ENCODE peak calls at places on chromosome 21, in five cellular contexts. Y is uterus, T is PC-9, X is mammary epithelial cell, K is psoas muscle. F is an unnamed sample.

GRCh38 chr21:34822957-34823356 is 154.2 kb downstream of the CLIC6 start:
- DNase-seq in Y (no peak), X (peak; percentile 66), K (no peak), T (no peak), F (no peak)

GRCh38 chr21:26965567-26966359 is 1.1 kb downstream of the ADAMTS5 start:
- DNase-seq in K (peak; percentile 79), Y (peak; percentile 80), X (peak; percentile 9), T (no peak), F (no peak)

GRCh38 chr21:33390479-33390878 is 12.7 kb upstream of the IFNGR2 start:
- DNase-seq in X (peak; percentile 84), T (no peak), Y (no peak), K (no peak), F (no peak)

GRCh38 chr21:32741336-32741735 is 13.5 kb upstream of the SYNJ1 start:
- DNase-seq in K (no peak), T (no peak), Y (no peak), X (no peak), F (no peak)

GRCh38 chr21:17139696-17140095 is 373.1 kb upstream of the CXADR start:
- DNase-seq in T (no peak), Y (no peak), X (peak; percentile 12), K (no peak), F (no peak)

GRCh38 chr21:33875026-33875695 is 40.4 kb downstream of the ATP5PO start:
- DNase-seq in X (no peak), T (no peak), K (peak; percentile 30), Y (no peak), F (no peak)

GRCh38 chr21:33754493-33754892 is 112.2 kb downstream of the ITSN1 start:
- DNase-seq in T (no peak), K (no peak), X (no peak), Y (no peak), F (no peak)

GRCh38 chr21:35368326-35368725 is 319.2 kb upstream of the RUNX1 start:
- DNase-seq in Y (no peak), K (no peak), X (peak; percentile 61), T (no peak), F (no peak)

GRCh38 chr21:31293986-31294385 is 50.1 kb downstream of the TIAM1 start:
- DNase-seq in Y (no peak), X (peak; percentile 74), T (peak; percentile 23), K (no peak), F (no peak)

DNA sequence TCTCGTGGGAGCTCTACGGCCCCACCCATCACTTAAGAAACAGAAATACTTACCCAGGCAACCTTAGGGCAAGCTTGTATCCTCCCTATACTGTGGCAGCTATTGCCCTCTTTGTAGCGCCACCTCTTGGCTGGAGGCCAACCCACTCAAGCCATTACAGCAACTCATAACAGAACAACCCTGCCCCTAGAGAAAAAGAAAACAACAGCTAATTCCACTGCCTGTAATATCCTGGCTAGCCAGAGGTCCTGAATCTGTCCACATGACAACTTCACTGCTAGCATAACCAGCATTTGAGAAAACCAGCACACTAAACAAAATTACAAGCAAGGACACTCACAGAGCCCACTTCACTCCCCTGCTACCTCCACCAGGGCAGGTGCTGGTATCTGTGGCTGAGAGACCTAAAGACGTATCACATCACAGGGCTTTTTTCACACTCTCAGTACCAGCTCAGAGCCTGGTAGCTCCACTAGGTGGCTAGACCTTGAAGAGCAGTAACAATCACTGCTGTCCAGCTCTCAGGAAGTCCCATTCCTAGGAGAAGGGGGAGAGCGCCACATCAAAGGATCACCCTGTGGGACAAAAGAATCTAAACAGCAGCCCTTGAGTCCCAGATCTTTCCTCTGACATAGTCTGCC is 14.5 kb upstream of the MX1 start:
- DNase-seq in K (no peak), Y (no peak), X (peak; percentile 7), T (no peak), F (no peak)
- TF ChIP-seq CTCF in K (peak; percentile 11), Y (no peak), X (peak; percentile 30), T (no peak), F (no peak)

GRCh38 chr21:38404134-38404533 is 94.1 kb downstream of the ERG start:
- DNase-seq in X (no peak), K (no peak), T (no peak), Y (no peak), F (no peak)
- H3K27ac ChIP-seq in X (no peak overlapping the region), K (no peak overlapping the region), T (no peak overlapping the region), Y (no peak overlapping the region), F (no peak overlapping the region)

GRCh38 chr21:45457832-45458172 is 52.8 kb downstream of the COL18A1 start:
- DNase-seq in T (no peak), Y (no peak), X (no peak), K (peak; percentile 25), F (no peak)
- H3K4me3 ChIP-seq in T (no peak overlapping the region), Y (no peak overlapping the region), X (no peak overlapping the region), K (no peak overlapping the region), F (peak overlapping the region; percentile 46)

GRCh38 chr21:44013380-44014088 is 1.4 kb downstream of the TRAPPC10 start:
- DNase-seq in Y (no peak), K (no peak), T (no peak), X (peak; percentile 35), F (no peak)
- TF ChIP-seq CTCF in Y (no peak), K (no peak), T (no peak), X (no peak), F (no peak)

GRCh38 chr21:37319551-37319950 is 47.0 kb upstream of the DYRK1A start:
- DNase-seq in Y (no peak), T (no peak), K (no peak), X (no peak), F (no peak)
- H3K27ac ChIP-seq in Y (no peak overlapping the region), T (no peak overlapping the region), K (no peak overlapping the region), X (no peak overlapping the region), F (no peak overlapping the region)

GRCh38 chr21:18468775-18469174 is 65.2 kb upstream of the TMPRSS15 start:
- DNase-seq in Y (no peak), X (no peak), K (no peak), T (no peak), F (no peak)
- H3K4me3 ChIP-seq in Y (no peak overlapping the region), X (no peak overlapping the region), K (no peak overlapping the region), T (no peak overlapping the region), F (peak overlapping the region; percentile 34)

GRCh38 chr21:15521644-15522001 is 208.2 kb upstream of the USP25 start:
- DNase-seq in Y (no peak), T (no peak), X (peak; percentile 33), K (no peak), F (no peak)
- TF ChIP-seq CTCF in Y (no peak), T (no peak), X (no peak), K (no peak), F (no peak)

F was measured in thoracic aorta.